ENCODE peak calls at places on chromosome 7, in ten cellular contexts. K, I, G, M, T, J, Z, N, P and V are unnamed samples.

GRCh38 chr7:1998146-1998545 is 234.6 kb downstream of the MAD1L1 start:
- DNase-seq in N (no peak), G (no peak), K (peak), P (no peak), Z (peak), J (no peak), T (no peak), I (no peak), M (no peak), V (no peak)

GRCh38 chr7:126715076-126715475 is 537.7 kb downstream of the GRM8 start:
- DNase-seq in G (no peak), I (no peak), J (no peak), M (no peak), T (no peak), K (no peak), Z (no peak), P (no peak), N (no peak), V (no peak)

GRCh38 chr7:149241695-149242094 is 2.2 kb downstream of the ZNF212 start:
- DNase-seq in N (no peak), P (no peak), K (no peak), Z (no peak), J (no peak), G (no peak), M (no peak), I (no peak), T (no peak), V (no peak)

GRCh38 chr7:39686261-39686924 is 63.0 kb downstream of the RALA start:
- DNase-seq in J (no peak), M (no peak), Z (no peak), N (no peak), K (no peak), T (peak), P (no peak), I (no peak), G (no peak), V (peak)

GRCh38 chr7:4273566-4274230 is 408.4 kb upstream of the FOXK1 start:
- DNase-seq in I (no peak), T (no peak), J (no peak), P (no peak), Z (no peak), M (peak), N (no peak), G (no peak), K (no peak), V (no peak)

GRCh38 chr7:142168746-142169145 is 57.2 kb downstream of the MGAM2 start:
- DNase-seq in P (no peak), J (peak), M (no peak), K (no peak), G (peak), Z (no peak), I (peak), T (no peak), N (peak), V (no peak)

GRCh38 chr7:4479367-4480039 is 202.6 kb upstream of the FOXK1 start:
- DNase-seq in Z (no peak), I (no peak), J (peak), P (no peak), K (no peak), N (peak), T (peak), G (peak), M (no peak), V (peak)

GRCh38 chr7:150947761-150948680 is 30.1 kb downstream of the KCNH2 start:
- DNase-seq in J (no peak), I (no peak), Z (peak), K (no peak), P (no peak), M (peak), G (no peak), N (peak), T (no peak), V (no peak)

GRCh38 chr7:80771523-80771922 is 133.1 kb downstream of the CD36 start:
- DNase-seq in I (no peak), Z (no peak), N (no peak), J (peak), K (no peak), P (no peak), M (no peak), T (no peak), G (no peak), V (no peak)

GRCh38 chr7:145293793-145294153 is 457.9 kb upstream of the TPK1 start:
- DNase-seq in I (no peak), G (no peak), Z (no peak), P (no peak), K (no peak), N (no peak), M (no peak), J (no peak), T (no peak), V (no peak)

GRCh38 chr7:158821173-158822021 is 7.9 kb downstream of the ESYT2 start:
- DNase-seq in K (no peak), J (peak), Z (no peak), P (no peak), I (no peak), G (peak), N (peak), M (no peak), T (no peak), V (no peak)

GRCh38 chr7:129841465-129841864 is 111.3 kb downstream of the UBE2H start:
- DNase-seq in K (no peak), I (no peak), J (no peak), M (no peak), T (no peak), G (no peak), P (no peak), Z (no peak), N (peak), V (no peak)

GRCh38 chr7:151251328-151251925 is 2.9 kb upstream of the SMARCD3 start:
- DNase-seq in M (no peak), Z (peak), N (no peak), J (peak), T (no peak), P (no peak), G (peak), I (no peak), K (peak), V (no peak)

GRCh38 chr7:154833839-154834238 is 169.1 kb downstream of the PAXIP1 start:
- DNase-seq in G (no peak), J (no peak), N (no peak), T (no peak), M (no peak), K (no peak), I (no peak), Z (no peak), P (no peak), V (no peak)

GRCh38 chr7:8286118-8286517 is 24.2 kb upstream of the ICA1 start:
- DNase-seq in J (no peak), G (no peak), N (no peak), M (no peak), T (no peak), I (no peak), Z (no peak), P (no peak), K (no peak), V (no peak)

GRCh38 chr7:134533288-134533771 is 6.0 kb downstream of the AKR1B10 start:
- DNase-seq in G (no peak), T (no peak), Z (no peak), N (no peak), K (no peak), M (no peak), I (no peak), J (no peak), P (no peak), V (no peak)

GRCh38 chr7:142776206-142776844 is 5.6 kb downstream of the PRSS2 start:
- DNase-seq in M (no peak), T (no peak), G (peak), K (no peak), J (peak), I (no peak), Z (no peak), P (no peak), N (no peak), V (no peak)

GRCh38 chr7:8829100-8829499 is 395.7 kb downstream of the NXPH1 start:
- DNase-seq in M (no peak), K (no peak), J (no peak), Z (no peak), I (no peak), P (no peak), N (no peak), G (no peak), T (no peak), V (no peak)

GRCh38 chr7:33873981-33874750 is 31.2 kb upstream of the BMPER start:
- DNase-seq in G (peak), K (no peak), N (no peak), I (no peak), J (peak), T (no peak), Z (no peak), M (no peak), P (no peak), V (no peak)

GRCh38 chr7:157234271-157234670 is 95.5 kb downstream of the UBE3C start:
- DNase-seq in M (no peak), N (no peak), T (no peak), J (peak), P (no peak), I (no peak), Z (no peak), G (no peak), K (no peak), V (no peak)

GRCh38 chr7:156781972-156782371 is 111.0 kb downstream of the LMBR1 start:
- DNase-seq in T (no peak), M (no peak), P (no peak), Z (no peak), N (no peak), K (no peak), J (no peak), I (no peak), G (no peak), V (no peak)

GRCh38 chr7:1889556-1890181 is 219.6 kb downstream of the ELFN1 start:
- DNase-seq in I (no peak), Z (peak), M (no peak), G (peak), T (no peak), K (no peak), J (peak), N (no peak), P (no peak), V (no peak)

GRCh38 chr7:151308791-151309190 is 32.8 kb upstream of the NUB1 start:
- DNase-seq in T (peak), M (no peak), Z (no peak), G (no peak), N (no peak), J (no peak), K (no peak), P (no peak), I (no peak), V (no peak)

GRCh38 chr7:90303241-90303640 is 17.9 kb downstream of the FAM237B start:
- DNase-seq in I (no peak), T (no peak), N (no peak), G (no peak), M (no peak), J (no peak), K (no peak), Z (no peak), P (no peak), V (no peak)

GRCh38 chr7:65962033-65962432 is 20.0 kb downstream of the GUSB start:
- DNase-seq in G (no peak), Z (no peak), I (no peak), J (no peak), K (no peak), T (no peak), M (peak), P (no peak), N (no peak), V (no peak)

GRCh38 chr7:41010967-41011366 is 691.9 kb downstream of the INHBA start:
- DNase-seq in P (no peak), J (no peak), N (no peak), G (peak), I (no peak), Z (no peak), T (no peak), K (no peak), M (no peak), V (no peak)

GRCh38 chr7:92880212-92881090 is 44.1 kb upstream of the CDK6 start:
- DNase-seq in I (no peak), J (peak), Z (peak), K (no peak), P (no peak), T (peak), M (peak), N (peak), G (no peak), V (peak)

GRCh38 chr7:152403726-152404125 is 32.1 kb downstream of the KMT2C start:
- DNase-seq in M (no peak), Z (no peak), I (no peak), G (no peak), N (no peak), K (no peak), J (no peak), P (no peak), T (no peak), V (no peak)

GRCh38 chr7:105270117-105270516 is 118.6 kb downstream of the SRPK2 start:
- DNase-seq in J (no peak), P (no peak), N (no peak), T (no peak), G (no peak), K (no peak), I (no peak), Z (no peak), M (no peak), V (no peak)

GRCh38 chr7:66099551-66100407 is 14.9 kb upstream of the CRCP start:
- DNase-seq in T (peak), P (peak), I (no peak), N (peak), G (peak), J (peak), K (peak), Z (peak), M (peak), V (peak)

GRCh38 chr7:138460176-138460648 is at the start of gene TRIM24:
- DNase-seq in N (peak), K (peak), G (no peak), Z (peak), P (no peak), T (no peak), I (no peak), J (no peak), M (peak), V (no peak)

GRCh38 chr7:216360-217300 is 24.3 kb downstream of the FAM20C start:
- DNase-seq in N (no peak), K (peak), I (no peak), G (no peak), P (no peak), T (no peak), Z (no peak), M (no peak), J (peak), V (no peak)

GRCh38 chr7:123627859-123628258 is 26.2 kb downstream of the ASB15 start:
- DNase-seq in N (no peak), K (no peak), G (no peak), I (no peak), T (no peak), J (no peak), Z (no peak), P (no peak), M (no peak), V (no peak)

GRCh38 chr7:114901771-114902170 is 20.1 kb upstream of the MDFIC start:
- DNase-seq in T (no peak), M (no peak), P (no peak), I (no peak), N (no peak), K (no peak), J (peak), Z (no peak), G (peak), V (no peak)

GRCh38 chr7:23246540-23246939 is at the start of gene GPNMB:
- DNase-seq in M (no peak), Z (no peak), P (no peak), K (no peak), J (peak), N (no peak), T (no peak), G (peak), I (no peak), V (no peak)

GRCh38 chr7:41232086-41232485 is 470.8 kb downstream of the INHBA start:
- DNase-seq in P (no peak), J (peak), G (peak), Z (no peak), N (no peak), T (no peak), M (no peak), I (no peak), K (no peak), V (no peak)

DNA sequence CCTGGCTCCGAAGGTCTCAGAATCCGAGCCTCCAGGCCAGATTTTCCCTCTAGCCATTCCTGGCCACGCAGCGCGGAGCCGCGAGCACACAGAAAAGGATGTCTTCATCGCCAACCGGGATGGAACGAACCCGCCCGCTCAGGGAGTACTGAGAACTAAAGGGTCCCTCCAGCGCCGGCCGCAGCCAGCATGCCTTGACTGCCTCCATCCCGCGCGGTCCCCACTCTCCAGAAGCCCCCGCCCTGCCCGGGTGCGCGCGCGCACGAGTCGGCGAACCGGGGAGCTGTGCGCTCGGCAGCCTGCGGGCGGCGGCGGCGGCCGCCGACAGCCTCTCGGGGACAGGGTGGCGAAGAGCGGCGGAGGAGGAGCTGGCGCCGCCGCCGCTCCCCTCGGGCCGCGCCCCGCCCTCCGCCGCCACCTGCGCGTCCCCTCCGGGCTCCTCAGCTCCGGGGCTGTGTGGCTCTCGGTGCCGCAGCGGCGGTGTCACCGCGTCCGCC is 640 bp upstream of the GALNT17 start:
- DNase-seq in J (peak), Z (peak), P (no peak), I (peak), K (peak), G (peak), N (no peak), M (peak), T (no peak), V (no peak)
- TF ChIP-seq CTCF in J (no peak), Z (no peak), P (no peak), I (peak), K (no peak), G (no peak), N (no peak), M (no peak), T (no peak), V (no peak)

DNA sequence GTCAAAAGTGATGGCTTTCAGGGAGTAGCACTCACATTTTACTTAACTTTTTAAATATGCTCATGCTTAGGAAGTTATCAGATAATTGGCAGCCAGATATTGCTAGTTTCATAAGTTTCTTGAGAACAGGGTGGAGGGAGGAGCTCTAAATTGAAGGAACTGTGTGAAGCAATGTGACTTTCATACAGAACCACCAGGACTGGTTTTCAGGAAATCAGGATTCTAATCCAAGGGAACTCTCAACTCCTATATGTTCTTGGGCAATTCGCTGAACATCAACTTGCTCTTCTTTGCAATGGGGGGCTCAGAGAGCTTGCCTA is 2.8 kb upstream of the C7orf25 start:
- DNase-seq in J (peak), T (no peak), G (no peak), N (no peak), K (no peak), I (no peak), Z (no peak), M (no peak), P (no peak), V (no peak)
- TF ChIP-seq CTCF in J (no peak), T (no peak), G (no peak), N (no peak), K (no peak), I (no peak), Z (no peak), M (no peak), P (no peak), V (no peak)

DNA sequence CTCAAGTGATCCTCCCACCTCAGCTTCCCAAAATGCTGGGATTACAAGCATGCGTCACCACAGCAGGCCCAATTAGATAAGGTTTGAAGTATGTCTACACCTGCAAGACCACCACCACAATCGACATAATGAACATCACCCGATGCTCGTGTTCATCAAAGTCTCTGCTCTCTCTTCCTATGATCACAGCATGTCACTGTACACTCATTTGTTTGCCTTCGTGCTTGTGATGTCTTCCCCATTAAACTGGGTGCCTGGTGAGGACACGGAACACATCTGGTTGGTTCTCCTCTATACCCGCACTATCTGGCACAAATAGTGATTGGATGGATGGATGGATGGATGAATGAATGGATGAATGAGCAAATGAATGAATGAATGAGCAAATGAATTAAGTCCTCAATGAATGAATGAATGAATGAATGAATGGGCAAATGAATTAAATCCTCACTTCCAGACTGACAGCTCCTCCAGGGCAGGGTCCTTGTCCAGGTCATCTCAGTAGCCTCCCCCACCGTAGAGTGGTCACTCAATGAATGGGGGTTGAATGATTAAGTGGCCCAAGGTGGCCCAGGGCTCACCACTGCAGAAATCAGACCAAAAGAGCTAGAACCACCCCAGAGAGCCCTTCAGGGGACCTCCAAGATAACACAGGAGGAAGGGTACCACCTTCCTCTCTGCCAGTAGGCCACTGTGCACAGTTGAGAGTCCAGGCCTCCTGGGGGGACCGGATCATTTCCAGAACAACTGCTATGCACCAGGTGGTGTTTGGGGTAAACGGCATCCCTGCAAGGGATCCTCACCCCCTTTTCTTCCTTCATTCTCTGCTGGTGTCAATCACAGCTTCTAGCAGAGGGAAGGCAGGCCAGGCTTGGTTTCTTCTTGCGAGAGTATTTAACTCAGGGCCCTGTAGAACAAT is 101.9 kb upstream of the TNRC18 start:
- DNase-seq in Z (no peak), P (no peak), J (peak), G (no peak), N (peak), I (no peak), T (no peak), K (no peak), M (no peak), V (peak)
- TF ChIP-seq CTCF in Z (no peak), P (no peak), J (no peak), G (no peak), N (no peak), I (no peak), T (no peak), K (no peak), M (no peak), V (no peak)

GRCh38 chr7:44964384-44964830 is 14.4 kb downstream of the MYO1G start:
- DNase-seq in G (no peak), P (no peak), J (peak), Z (no peak), T (no peak), I (no peak), K (no peak), M (no peak), N (peak), V (no peak)

GRCh38 chr7:44963526-44964290 is 15.1 kb downstream of the MYO1G start:
- DNase-seq in I (no peak), T (no peak), K (no peak), P (no peak), M (peak), N (peak), Z (no peak), J (no peak), G (no peak), V (no peak)

GRCh38 chr7:44965937-44966730 is 12.7 kb downstream of the MYO1G start:
- DNase-seq in I (no peak), G (no peak), Z (peak), N (peak), J (no peak), T (no peak), K (no peak), P (no peak), M (peak), V (no peak)

GRCh38 chr7:44965441-44965903 is 13.3 kb downstream of the MYO1G start:
- DNase-seq in Z (peak), P (no peak), I (no peak), K (no peak), M (peak), G (no peak), T (no peak), J (no peak), N (peak), V (no peak)

DNA sequence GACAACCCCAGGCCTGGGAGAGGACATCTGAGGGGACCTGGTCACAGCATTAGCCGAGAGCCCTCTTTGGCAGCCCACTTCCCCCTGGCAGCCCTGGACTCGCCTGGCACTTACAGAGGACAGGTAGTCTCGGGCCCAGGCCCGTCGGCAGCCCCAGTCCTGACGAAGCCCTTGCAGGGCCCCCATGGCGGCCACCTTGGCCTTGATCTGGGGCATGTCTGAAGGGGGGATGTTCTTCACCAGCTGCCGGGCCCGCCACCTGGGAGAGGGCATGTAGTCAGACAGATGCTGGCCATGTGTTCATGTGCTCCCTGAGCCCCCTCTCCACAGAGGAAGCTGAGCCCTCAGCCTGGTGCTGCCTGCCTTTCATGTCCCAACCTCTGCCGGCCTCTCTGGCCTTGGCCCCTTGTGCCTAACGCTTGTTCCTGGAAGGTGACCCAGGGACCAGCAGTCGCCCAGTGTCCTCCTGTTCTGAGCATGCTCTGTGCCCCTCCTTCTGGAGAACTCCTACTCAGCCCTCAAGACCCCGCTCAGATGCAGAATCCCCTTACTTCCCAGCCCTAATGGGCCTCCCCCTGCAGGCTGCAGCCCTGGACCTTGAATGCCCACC is 13.9 kb downstream of the MYO1G start:
- DNase-seq in Z (peak), G (no peak), K (no peak), P (no peak), M (no peak), N (peak), J (no peak), T (no peak), I (no peak), V (no peak)
- TF ChIP-seq CTCF in Z (no peak), G (no peak), K (no peak), P (no peak), M (no peak), N (no peak), J (no peak), T (no peak), I (no peak), V (no peak)